ENCODE peak calls at places on chromosomes 3 and 15, in eight cellular contexts. One of them, this sample, is unnamed.
A peak's percentile ranks its signal among the peaks of the same experiment; 100 is the strongest.

GRCh38 chr3:72448375-72448823 is 399.8 kb downstream of the SHQ1 start:
- DNase-seq in activated gamma-delta T cell treated with Interleukin-2 at 50 U/mL for 16 hours: no peak
- DNase-seq in T-helper 2 cell: no peak
- DNase-seq in ovary: no peak
- DNase-seq in lung microvascular endothelial cell: no peak
- DNase-seq in AG04450: no peak
- DNase-seq in left ventricle myocardium superior: no peak
- DNase-seq in stimulated activated CD8-positive, alpha-beta memory T cell treated with anti-CD3 and anti-CD28 coated beads, Interleukin-7, amount 100 ng/mL, for 4 hours: no peak
- DNase-seq in this sample: no peak

GRCh38 chr3:126105691-126106187 is 21.8 kb upstream of the SLC41A3 start:
- DNase-seq in activated gamma-delta T cell treated with Interleukin-2 at 50 U/mL for 16 hours: no peak
- DNase-seq in T-helper 2 cell: no peak
- DNase-seq in ovary: no peak
- DNase-seq in lung microvascular endothelial cell: no peak
- DNase-seq in AG04450: no peak
- DNase-seq in left ventricle myocardium superior: no peak
- DNase-seq in stimulated activated CD8-positive, alpha-beta memory T cell treated with anti-CD3 and anti-CD28 coated beads, Interleukin-7, amount 100 ng/mL, for 4 hours: no peak
- DNase-seq in this sample: no peak

GRCh38 chr3:82498186-82498585 is 736.7 kb upstream of the GBE1 start:
- DNase-seq in activated gamma-delta T cell treated with Interleukin-2 at 50 U/mL for 16 hours: no peak
- DNase-seq in T-helper 2 cell: no peak
- DNase-seq in ovary: no peak
- DNase-seq in lung microvascular endothelial cell: no peak
- DNase-seq in AG04450: no peak
- DNase-seq in left ventricle myocardium superior: no peak
- DNase-seq in stimulated activated CD8-positive, alpha-beta memory T cell treated with anti-CD3 and anti-CD28 coated beads, Interleukin-7, amount 100 ng/mL, for 4 hours: no peak
- DNase-seq in this sample: no peak

GRCh38 chr3:179898024-179898423 is 138.7 kb downstream of the PEX5L start:
- DNase-seq in activated gamma-delta T cell treated with Interleukin-2 at 50 U/mL for 16 hours: no peak
- DNase-seq in T-helper 2 cell: no peak
- DNase-seq in ovary: no peak
- DNase-seq in lung microvascular endothelial cell: peak; percentile 56
- DNase-seq in AG04450: peak; percentile 3
- DNase-seq in left ventricle myocardium superior: no peak
- DNase-seq in stimulated activated CD8-positive, alpha-beta memory T cell treated with anti-CD3 and anti-CD28 coated beads, Interleukin-7, amount 100 ng/mL, for 4 hours: no peak
- DNase-seq in this sample: peak; percentile 62

GRCh38 chr3:10251006-10251405 is 2.7 kb downstream of the TATDN2 start:
- DNase-seq in activated gamma-delta T cell treated with Interleukin-2 at 50 U/mL for 16 hours: no peak
- DNase-seq in T-helper 2 cell: no peak
- DNase-seq in ovary: no peak
- DNase-seq in lung microvascular endothelial cell: no peak
- DNase-seq in AG04450: no peak
- DNase-seq in left ventricle myocardium superior: no peak
- DNase-seq in stimulated activated CD8-positive, alpha-beta memory T cell treated with anti-CD3 and anti-CD28 coated beads, Interleukin-7, amount 100 ng/mL, for 4 hours: no peak
- DNase-seq in this sample: no peak

GRCh38 chr15:26146162-26146561 is 283.0 kb upstream of the ATP10A start:
- DNase-seq in activated gamma-delta T cell treated with Interleukin-2 at 50 U/mL for 16 hours: no peak
- DNase-seq in T-helper 2 cell: no peak
- DNase-seq in ovary: no peak
- DNase-seq in lung microvascular endothelial cell: no peak
- DNase-seq in AG04450: no peak
- DNase-seq in left ventricle myocardium superior: no peak
- DNase-seq in stimulated activated CD8-positive, alpha-beta memory T cell treated with anti-CD3 and anti-CD28 coated beads, Interleukin-7, amount 100 ng/mL, for 4 hours: no peak
- DNase-seq in this sample: no peak

GRCh38 chr15:100284701-100285100 is 57.1 kb downstream of the ADAMTS17 start:
- DNase-seq in activated gamma-delta T cell treated with Interleukin-2 at 50 U/mL for 16 hours: no peak
- DNase-seq in T-helper 2 cell: no peak
- DNase-seq in ovary: peak; percentile 85
- DNase-seq in lung microvascular endothelial cell: no peak
- DNase-seq in AG04450: no peak
- DNase-seq in left ventricle myocardium superior: peak; percentile 88
- DNase-seq in stimulated activated CD8-positive, alpha-beta memory T cell treated with anti-CD3 and anti-CD28 coated beads, Interleukin-7, amount 100 ng/mL, for 4 hours: no peak
- DNase-seq in this sample: peak; percentile 72

GRCh38 chr3:112397529-112397928 is 64.6 kb downstream of the CD200 start:
- DNase-seq in activated gamma-delta T cell treated with Interleukin-2 at 50 U/mL for 16 hours: no peak
- DNase-seq in T-helper 2 cell: no peak
- DNase-seq in ovary: no peak
- DNase-seq in lung microvascular endothelial cell: peak; percentile 38
- DNase-seq in AG04450: no peak
- DNase-seq in left ventricle myocardium superior: no peak
- DNase-seq in stimulated activated CD8-positive, alpha-beta memory T cell treated with anti-CD3 and anti-CD28 coated beads, Interleukin-7, amount 100 ng/mL, for 4 hours: no peak
- DNase-seq in this sample: no peak